ENCODE peak calls at places on chromosomes 3 and 15, in ten cellular contexts. W is skeletal muscle cell; F is CD4-positive, alpha-beta memory T cell; I is iPS DF 6.9; T is aorta; N is dorsolateral prefrontal cortex; A is upper lobe of right lung; S is transverse colon; V is cardiac fibroblast; H is HFF-Myc. K is an unnamed sample.

GRCh38 chr15:80932989-80933388 is 56.6 kb downstream of the MESD start:
- DNase-seq in T (peak), A (no peak), N (no peak), I (no peak), S (peak), W (peak), H (no peak), F (no peak), V (peak), K (no peak)

GRCh38 chr3:86991482-86991815 is 500 bp upstream of the VGLL3 start:
- DNase-seq in I (no peak), W (no peak), S (no peak), F (no peak), V (no peak), T (no peak), A (no peak), H (no peak), N (no peak), K (no peak)

GRCh38 chr15:74882528-74882927 is 7.3 kb upstream of the MPI start:
- DNase-seq in T (no peak), H (no peak), A (no peak), S (no peak), V (no peak), N (no peak), W (no peak), I (no peak), F (no peak), K (no peak)

GRCh38 chr3:117455782-117456181 is 746.2 kb downstream of the TUSC7 start:
- DNase-seq in H (no peak), A (no peak), I (no peak), S (no peak), W (no peak), V (no peak), T (no peak), N (no peak), F (no peak), K (no peak)

GRCh38 chr3:133158686-133159085 is 120.5 kb downstream of the TMEM108 start:
- DNase-seq in I (no peak), V (no peak), A (no peak), N (no peak), W (peak), H (no peak), T (no peak), F (no peak), S (no peak), K (no peak)

GRCh38 chr3:64514889-64515288 is 172.9 kb downstream of the ADAMTS9 start:
- DNase-seq in N (no peak), W (no peak), V (no peak), F (no peak), T (no peak), A (no peak), S (no peak), H (no peak), I (no peak), K (no peak)

GRCh38 chr3:149615731-149616221 is 42.0 kb downstream of the WWTR1 start:
- DNase-seq in F (no peak), W (no peak), V (peak), S (no peak), T (no peak), A (no peak), N (no peak), I (no peak), H (no peak), K (no peak)

GRCh38 chr15:47754312-47754711 is 37.0 kb downstream of the SEMA6D start:
- DNase-seq in A (no peak), I (no peak), N (no peak), W (no peak), S (no peak), V (no peak), H (no peak), F (no peak), T (no peak), K (no peak)

GRCh38 chr3:170007031-170007663 is 30.6 kb upstream of the GPR160 start:
- DNase-seq in N (no peak), A (no peak), W (peak), F (peak), I (no peak), V (peak), H (peak), S (no peak), T (no peak), K (no peak)

GRCh38 chr15:88989578-88989977 is 76.4 kb upstream of the MFGE8 start:
- DNase-seq in F (no peak), V (peak), I (no peak), S (no peak), N (no peak), A (no peak), H (no peak), T (no peak), W (peak), K (no peak)

GRCh38 chr3:192091831-192092230 is 630.9 kb downstream of the PYDC2 start:
- DNase-seq in T (no peak), A (no peak), N (no peak), V (no peak), I (no peak), F (no peak), W (no peak), H (no peak), S (no peak), K (no peak)

GRCh38 chr3:134874737-134875413 is 79.8 kb downstream of the EPHB1 start:
- DNase-seq in A (no peak), N (no peak), I (no peak), F (no peak), W (peak), V (no peak), T (no peak), H (no peak), S (no peak), K (no peak)

GRCh38 chr3:47578119-47578630 is 490 bp downstream of the CSPG5 start:
- DNase-seq in S (peak), N (peak), V (no peak), W (no peak), H (no peak), I (no peak), T (peak), A (peak), F (peak), K (peak)

GRCh38 chr3:99522147-99522546 is 116.2 kb upstream of the COL8A1 start:
- DNase-seq in T (no peak), H (no peak), N (no peak), F (no peak), W (no peak), I (no peak), A (no peak), S (no peak), V (no peak), K (no peak)

GRCh38 chr3:133937061-133937686 is 41.5 kb upstream of the RAB6B start:
- DNase-seq in S (no peak), H (no peak), F (no peak), A (no peak), V (no peak), W (no peak), T (peak), N (no peak), I (no peak), K (peak)

GRCh38 chr15:66422347-66422746 is 35.6 kb downstream of the MAP2K1 start:
- DNase-seq in W (no peak), V (no peak), I (no peak), N (no peak), A (no peak), F (no peak), T (no peak), S (no peak), H (no peak), K (no peak)

GRCh38 chr15:98865397-98866339 is 141.9 kb downstream of the PGPEP1L start:
- DNase-seq in S (peak), F (peak), A (peak), V (peak), H (no peak), T (peak), I (no peak), W (no peak), N (peak), K (peak)

GRCh38 chr3:87791248-87792027 is 267.4 kb downstream of the CGGBP1 start:
- DNase-seq in T (no peak), F (no peak), S (no peak), H (no peak), A (no peak), I (no peak), N (no peak), W (no peak), V (no peak), K (no peak)

GRCh38 chr3:147378186-147378503 is 28.2 kb downstream of the ZIC4 start:
- DNase-seq in S (no peak), V (no peak), H (no peak), I (no peak), F (no peak), W (no peak), N (no peak), T (no peak), A (no peak), K (no peak)

GRCh38 chr3:56799251-56799882 is 2.4 kb downstream of the ARHGEF3 start:
- DNase-seq in V (peak), W (no peak), T (no peak), H (peak), I (peak), F (peak), A (no peak), S (no peak), N (no peak), K (peak)

GRCh38 chr15:97691799-97692198 is 268.7 kb upstream of the ARRDC4 start:
- DNase-seq in N (peak), I (no peak), A (no peak), T (no peak), W (no peak), S (peak), V (no peak), F (no peak), H (no peak), K (no peak)

GRCh38 chr3:5162102-5162501 is 25.4 kb upstream of the EDEM1 start:
- DNase-seq in W (peak), T (no peak), I (no peak), N (no peak), H (no peak), S (no peak), A (no peak), V (peak), F (no peak), K (no peak)

GRCh38 chr3:159667261-159667660 is 321.4 kb upstream of the IL12A start:
- DNase-seq in F (no peak), S (no peak), T (no peak), N (no peak), H (no peak), A (no peak), W (no peak), V (no peak), I (no peak), K (no peak)

GRCh38 chr3:42654331-42655201 is 1.1 kb downstream of the ZBTB47 start:
- DNase-seq in W (no peak), H (no peak), A (peak), I (peak), F (peak), V (peak), S (peak), T (peak), N (peak), K (peak)

GRCh38 chr3:105791919-105792786 is 76.7 kb downstream of the CBLB start:
- DNase-seq in V (peak), T (no peak), W (peak), I (no peak), F (no peak), A (no peak), S (peak), H (no peak), N (no peak), K (no peak)

GRCh38 chr3:157130138-157130880 is 29.6 kb downstream of the CCNL1 start:
- DNase-seq in H (peak), V (peak), I (peak), S (peak), A (peak), T (peak), N (peak), F (peak), W (peak), K (peak)
- H3K4me3 ChIP-seq in H (no peak), V (no peak), I (no peak), S (no peak), A (no peak), T (no peak), N (peak), F (peak), W (no peak), K (peak)

DNA sequence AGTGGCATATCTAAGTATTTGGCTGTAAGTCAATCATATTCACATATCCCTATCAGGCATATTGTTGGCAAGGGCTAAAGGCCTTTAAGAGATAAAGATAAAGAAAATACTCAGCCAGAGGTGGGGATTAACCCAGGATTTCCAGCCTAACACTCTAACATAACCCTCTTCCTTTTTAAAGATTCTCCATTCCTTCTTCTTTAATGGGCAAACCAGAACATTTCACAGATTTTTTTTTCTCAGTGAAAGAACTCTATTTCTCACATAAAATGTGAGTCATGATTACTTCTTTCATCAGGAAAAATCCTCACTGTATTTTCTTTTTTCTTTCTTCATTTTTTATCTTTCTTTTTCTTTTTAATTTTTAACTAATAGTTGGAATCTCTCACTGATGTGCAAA is 200.4 kb downstream of the NR1D2 start:
- DNase-seq in I (no peak), H (no peak), A (no peak), W (no peak), F (no peak), S (no peak), T (no peak), V (no peak), N (no peak), K (no peak)
- H3K4me3 ChIP-seq in I (no peak), H (no peak), A (no peak), W (no peak), F (no peak), S (no peak), T (no peak), V (no peak), N (no peak), K (no peak)

DNA sequence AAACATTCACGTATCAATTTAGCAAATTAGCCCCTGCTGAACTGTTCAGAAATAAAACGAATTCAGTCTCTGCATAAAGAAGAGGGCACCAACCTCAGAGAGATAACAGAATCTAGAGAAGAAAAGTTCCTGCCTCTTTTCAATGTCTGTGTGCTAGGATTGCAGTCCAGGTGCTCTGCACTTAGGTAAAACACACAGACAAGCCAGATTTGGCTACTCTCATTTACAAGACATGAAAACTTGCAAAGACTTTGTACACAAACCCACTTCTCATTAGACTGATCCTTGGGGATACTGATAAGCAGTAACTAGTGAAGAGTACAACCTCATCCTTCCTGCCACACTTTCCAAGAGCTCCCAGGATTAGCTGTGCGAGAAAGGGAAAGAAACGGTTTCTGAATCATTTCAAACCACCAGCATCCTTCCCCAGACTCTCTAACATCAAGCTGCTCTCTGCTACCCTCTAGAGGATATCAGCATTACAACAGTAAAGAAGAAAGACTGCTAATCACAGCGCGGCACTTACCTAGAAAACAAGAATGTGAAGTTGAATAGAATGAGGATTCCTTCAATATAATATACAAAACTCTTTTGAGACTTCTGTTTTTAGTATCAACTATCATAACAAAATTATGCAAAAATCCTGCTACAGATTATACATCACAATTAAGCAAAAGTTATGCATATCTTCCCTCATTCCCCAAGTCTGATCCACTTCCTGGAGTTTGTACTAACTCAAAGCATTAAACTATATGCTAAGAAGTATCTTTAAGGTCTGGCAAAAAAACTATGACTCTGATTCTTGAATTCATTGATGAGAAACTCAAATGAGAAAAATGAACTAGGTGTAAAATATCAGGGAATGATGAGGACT is 306.4 kb downstream of the MAGI1 start:
- DNase-seq in N (no peak), S (no peak), V (peak), F (peak), T (no peak), W (no peak), H (peak), I (peak), A (no peak), K (peak)
- H3K4me3 ChIP-seq in N (no peak), S (no peak), V (no peak), F (no peak), T (no peak), W (no peak), H (no peak), I (no peak), A (no peak), K (no peak)

DNA sequence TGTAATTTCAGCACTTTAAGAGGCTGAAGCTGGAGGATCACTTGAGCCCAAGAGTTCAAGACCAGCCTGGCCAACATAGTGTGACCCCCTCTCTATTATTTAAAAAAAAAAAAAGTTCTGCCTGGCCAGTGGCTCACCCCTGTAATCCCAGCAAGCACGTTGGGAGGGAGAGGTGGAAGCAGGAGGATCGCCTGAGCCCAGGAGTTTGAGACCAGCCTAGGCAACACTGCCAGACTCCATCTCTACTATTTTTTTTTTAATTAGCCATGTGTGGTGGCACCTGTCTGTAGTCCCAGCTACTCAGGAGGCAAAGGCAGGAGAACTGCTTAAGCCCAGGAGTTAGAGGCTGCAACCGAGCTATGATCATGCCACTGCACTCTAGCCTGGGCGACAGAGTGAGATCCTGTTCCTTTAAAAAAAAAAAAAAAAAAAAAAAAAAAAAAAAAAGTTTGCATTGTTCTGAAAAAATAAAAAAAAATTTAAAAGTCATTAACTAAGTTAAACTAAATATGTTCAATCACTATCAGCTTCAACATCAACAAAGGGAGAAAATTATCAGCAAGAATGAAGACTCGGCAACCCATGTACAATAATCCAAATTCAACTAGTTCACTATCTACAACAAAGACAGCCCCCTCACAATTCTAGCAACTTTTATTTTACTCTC is 1.9 kb downstream of the RAF1 start:
- DNase-seq in H (no peak), S (no peak), I (no peak), T (peak), W (no peak), V (no peak), N (no peak), A (no peak), F (no peak), K (no peak)
- H3K4me3 ChIP-seq in H (peak), S (peak), I (peak), T (peak), W (peak), V (peak), N (peak), A (peak), F (peak), K (peak)

GRCh38 chr3:13282986-13283876 is 136.9 kb downstream of the NUP210 start:
- DNase-seq in F (no peak), S (no peak), N (no peak), H (no peak), I (no peak), A (peak), T (peak), W (no peak), V (no peak), K (peak)
- H3K4me3 ChIP-seq in F (no peak), S (peak), N (peak), H (no peak), I (peak), A (peak), T (peak), W (peak), V (no peak), K (peak)

GRCh38 chr3:13785853-13786455 is 93.9 kb downstream of the WNT7A start:
- DNase-seq in F (no peak), I (no peak), S (no peak), W (no peak), H (no peak), A (no peak), V (no peak), N (no peak), T (peak), K (peak)
- H3K4me3 ChIP-seq in F (no peak), I (no peak), S (no peak), W (no peak), H (no peak), A (no peak), V (no peak), N (no peak), T (no peak), K (no peak)

GRCh38 chr15:63764124-63764827 is 69.5 kb downstream of the HERC1 start:
- DNase-seq in H (no peak), T (no peak), N (no peak), I (no peak), F (no peak), A (no peak), V (no peak), W (no peak), S (no peak), K (no peak)

GRCh38 chr15:63759752-63760151 is 74.0 kb downstream of the HERC1 start:
- DNase-seq in A (no peak), W (no peak), T (no peak), H (no peak), F (no peak), I (no peak), N (no peak), S (no peak), V (no peak), K (no peak)

GRCh38 chr15:63763476-63764123 is 70.1 kb downstream of the HERC1 start:
- DNase-seq in V (no peak), W (peak), A (no peak), I (no peak), F (peak), T (no peak), S (no peak), H (peak), N (no peak), K (no peak)

GRCh38 chr15:63765338-63765737 is 68.4 kb downstream of the HERC1 start:
- DNase-seq in I (peak), F (no peak), V (no peak), N (no peak), H (no peak), A (no peak), T (no peak), W (no peak), S (no peak), K (peak)

DNA sequence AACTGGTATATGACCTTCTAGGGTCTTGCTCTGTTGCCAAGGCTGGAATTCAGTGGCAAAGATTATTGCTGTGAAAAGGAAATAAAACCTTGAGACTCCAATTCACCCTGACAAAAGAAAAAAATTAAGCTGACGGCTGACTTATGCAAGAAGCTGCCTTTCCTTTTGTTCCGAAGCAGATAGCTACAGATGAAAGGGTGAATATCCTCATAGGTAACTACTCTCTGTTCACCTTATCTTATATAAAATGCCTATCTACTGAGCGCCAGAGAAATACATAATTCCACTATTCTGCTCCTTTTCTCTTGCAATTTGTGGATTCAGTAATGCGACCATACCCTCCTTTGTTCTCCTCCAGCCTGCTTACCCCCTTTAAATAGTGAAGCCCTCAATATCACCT is 68.8 kb downstream of the HERC1 start:
- DNase-seq in S (no peak), T (no peak), F (no peak), A (no peak), W (no peak), H (no peak), N (no peak), V (no peak), I (no peak), K (no peak)
- H3K4me3 ChIP-seq in S (no peak), T (no peak), F (no peak), A (no peak), W (no peak), H (no peak), N (no peak), V (no peak), I (no peak), K (no peak)

DNA sequence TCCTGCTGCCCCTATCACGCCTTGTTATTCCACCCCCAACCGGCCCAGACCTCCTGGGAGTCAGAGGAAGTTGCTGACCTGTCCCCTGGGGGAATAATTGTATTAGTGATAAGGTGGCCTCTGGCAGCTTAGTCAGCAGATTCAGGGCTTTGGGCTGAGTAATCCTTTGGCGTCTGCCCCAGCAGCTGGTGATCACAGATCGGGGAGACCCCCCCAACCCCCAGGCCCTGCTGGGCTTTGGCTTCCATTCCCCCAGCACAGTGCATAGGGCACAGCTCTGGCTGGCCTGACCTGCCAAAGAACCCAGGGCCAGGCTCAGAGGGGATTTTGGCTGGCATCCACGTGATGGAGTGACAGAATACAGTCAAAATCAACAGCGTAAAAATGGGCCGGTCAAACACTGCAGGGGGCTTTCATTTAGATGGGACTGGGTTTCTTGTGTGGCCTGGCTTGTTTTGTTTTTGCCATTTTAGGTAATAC is 3.9 kb upstream of the NR2E3 start:
- DNase-seq in T (no peak), H (peak), A (no peak), S (no peak), N (no peak), F (no peak), V (peak), W (no peak), I (no peak), K (peak)
- H3K4me3 ChIP-seq in T (no peak), H (no peak), A (no peak), S (no peak), N (no peak), F (no peak), V (no peak), W (no peak), I (no peak), K (no peak)